ENCODE peak calls at places on chromosomes 5 and 9, in five cellular contexts. E is A172; O is amygdala; V is testis; L is stimulated activated CD8-positive, alpha-beta memory T cell treated with anti-CD3 and anti-CD28 coated beads, Interleukin-4, amount 100 ng/mL, for 1 hour. S is an unnamed sample.

GRCh38 chr9:112858625-112859147 is 32.0 kb downstream of the SLC46A2 start:
- DNase-seq in O (no peak), V (no peak), L (no peak), E (no peak), S (no peak)

GRCh38 chr9:114196924-114197570 is 41.7 kb downstream of the COL27A1 start:
- DNase-seq in E (no peak), O (no peak), L (no peak), V (no peak), S (no peak)

GRCh38 chr5:149002053-149002452 is 60.8 kb downstream of the SH3TC2 start:
- DNase-seq in L (no peak), O (no peak), E (peak), V (peak), S (peak)

GRCh38 chr5:158463971-158464370 is 605.0 kb upstream of the CLINT1 start:
- DNase-seq in L (no peak), O (no peak), E (no peak), V (no peak), S (no peak)

GRCh38 chr5:170132642-170133448 is 27.1 kb downstream of the FOXI1 start:
- DNase-seq in L (no peak), V (no peak), E (peak), O (no peak), S (peak)

GRCh38 chr9:114085404-114085803 is 7.3 kb upstream of the AMBP start:
- DNase-seq in E (no peak), O (no peak), L (no peak), V (no peak), S (no peak)

GRCh38 chr5:1181451-1182359 is 19.7 kb upstream of the SLC6A19 start:
- DNase-seq in E (no peak), V (peak), O (peak), L (no peak), S (no peak)

GRCh38 chr5:170377027-170377426 is 12.1 kb downstream of the KCNMB1 start:
- DNase-seq in O (no peak), L (no peak), V (no peak), E (no peak), S (no peak)

GRCh38 chr5:173501271-173501670 is 115.2 kb downstream of the BOD1 start:
- DNase-seq in V (no peak), L (no peak), E (no peak), O (no peak), S (no peak)

GRCh38 chr9:35110327-35110758 is 5.3 kb downstream of the ATOSB start:
- DNase-seq in V (peak), E (peak), O (peak), L (no peak), S (peak)

GRCh38 chr5:105544300-105544699 is 1981.7 kb upstream of the NUDT12 start:
- DNase-seq in V (no peak), E (no peak), O (no peak), L (no peak), S (no peak)

GRCh38 chr5:89437450-89438435 is 554.8 kb upstream of the MEF2C start:
- DNase-seq in L (no peak), E (peak), O (no peak), V (no peak), S (peak)

GRCh38 chr9:70589571-70590263 is 175.3 kb upstream of the KLF9 start:
- DNase-seq in O (no peak), E (peak), L (no peak), V (no peak), S (no peak)

GRCh38 chr9:37582548-37583157 is 6.5 kb upstream of the FBXO10 start:
- DNase-seq in V (no peak), L (no peak), E (peak), O (no peak), S (peak)

GRCh38 chr5:103112910-103113309 is 7.0 kb downstream of the GIN1 start:
- DNase-seq in V (no peak), O (no peak), L (no peak), E (no peak), S (no peak)

GRCh38 chr5:134813407-134813806 is 32.4 kb upstream of the C5orf24 start:
- DNase-seq in O (no peak), L (no peak), V (no peak), E (no peak), S (no peak)

S was measured in RCC 7860.